ENCODE peak calls at places on chromosomes 2 and 18, in eight cellular contexts. R is SJSA1, K is breast epithelium, N is GM23338, T is Peyer's patch, Q is GM23248, B is left ventricle myocardium inferior, O is suprapubic skin. L is an unnamed sample.
A peak's percentile ranks its signal among the peaks of the same experiment; 100 is the strongest.

GRCh38 chr2:10889741-10890215 is 22.0 kb upstream of the KCNF1 start:
- DNase-seq in R (no peak), K (no peak), N (no peak), T (no peak), Q (peak; percentile 44), B (no peak), O (peak; percentile 69), L (no peak)

GRCh38 chr18:79217979-79218604 is 148.9 kb downstream of the ATP9B start:
- DNase-seq in R (no peak), K (no peak), N (no peak), T (no peak), Q (no peak), B (no peak), O (no peak), L (peak; percentile 54)

GRCh38 chr2:167803449-167803988 is 443.9 kb downstream of the STK39 start:
- DNase-seq in R (no peak), K (no peak), N (no peak), T (no peak), Q (no peak), B (no peak), O (no peak), L (no peak)

GRCh38 chr2:148031152-148031551 is 10.3 kb downstream of the MBD5 start:
- DNase-seq in R (no peak), K (no peak), N (no peak), T (no peak), Q (no peak), B (no peak), O (no peak), L (no peak)

GRCh38 chr18:48675912-48676311 is 137.1 kb downstream of the CTIF start:
- DNase-seq in R (no peak), K (no peak), N (no peak), T (no peak), Q (no peak), B (no peak), O (peak; percentile 40), L (peak; percentile 30)

GRCh38 chr2:241540766-241541561 is 17.6 kb upstream of the BOK start:
- DNase-seq in R (peak; percentile 73), K (peak; percentile 46), N (peak; percentile 90), T (peak; percentile 31), Q (peak; percentile 64), B (peak; percentile 46), O (no peak), L (peak; percentile 85)

GRCh38 chr2:145018502-145018901 is 498.6 kb upstream of the ZEB2 start:
- DNase-seq in R (no peak), K (no peak), N (no peak), T (no peak), Q (no peak), B (no peak), O (no peak), L (no peak)

GRCh38 chr18:25805323-25805722 is 285.1 kb downstream of the SS18 start:
- DNase-seq in R (no peak), K (no peak), N (no peak), T (no peak), Q (peak; percentile 98), B (no peak), O (no peak), L (no peak)

GRCh38 chr2:70709275-70709674 is 58.7 kb downstream of the ADD2 start:
- DNase-seq in R (no peak), K (no peak), N (no peak), T (no peak), Q (peak; percentile 15), B (no peak), O (no peak), L (no peak)

GRCh38 chr2:68709421-68709911 is 25.1 kb upstream of the ARHGAP25 start:
- DNase-seq in R (no peak), K (no peak), N (peak; percentile 86), T (no peak), Q (peak; percentile 68), B (no peak), O (no peak), L (no peak)

GRCh38 chr2:238921681-238922319 is 73.9 kb downstream of the TWIST2 start:
- DNase-seq in R (no peak), K (no peak), N (no peak), T (no peak), Q (no peak), B (no peak), O (peak; percentile 54), L (no peak)

GRCh38 chr2:12688898-12689297 is 27.8 kb upstream of the TRIB2 start:
- DNase-seq in R (no peak), K (no peak), N (no peak), T (no peak), Q (no peak), B (no peak), O (no peak), L (no peak)

GRCh38 chr2:168997794-168998193 is 33.3 kb downstream of the ABCB11 start:
- DNase-seq in R (no peak), K (no peak), N (no peak), T (no peak), Q (no peak), B (no peak), O (no peak), L (no peak)

GRCh38 chr2:46644690-46645385 is 165.5 kb downstream of the TMEM247 start:
- DNase-seq in R (no peak), K (no peak), N (no peak), T (no peak), Q (no peak), B (no peak), O (no peak), L (no peak)

GRCh38 chr2:98637401-98638144 is 29.2 kb downstream of the UNC50 start:
- DNase-seq in R (no peak), K (no peak), N (no peak), T (peak; percentile 44), Q (no peak), B (no peak), O (no peak), L (no peak)

GRCh38 chr2:46411245-46411641 is 68.1 kb upstream of the TMEM247 start:
- DNase-seq in R (no peak), K (no peak), N (no peak), T (no peak), Q (no peak), B (no peak), O (no peak), L (no peak)

GRCh38 chr2:23478087-23478932 is 93.3 kb downstream of the KLHL29 start:
- DNase-seq in R (no peak), K (no peak), N (peak; percentile 62), T (no peak), Q (no peak), B (no peak), O (no peak), L (no peak)

GRCh38 chr2:153101187-153101586 is 377.4 kb downstream of the RPRM start:
- DNase-seq in R (no peak), K (no peak), N (no peak), T (no peak), Q (no peak), B (no peak), O (no peak), L (no peak)

GRCh38 chr2:158457826-158458616 is 1.3 kb downstream of the PKP4 start:
- DNase-seq in R (peak; percentile 90), K (peak; percentile 81), N (peak; percentile 97), T (peak; percentile 56), Q (peak; percentile 80), B (peak; percentile 72), O (peak; percentile 85), L (peak; percentile 75)

GRCh38 chr2:120867290-120868231 is 131.9 kb downstream of the GLI2 start:
- DNase-seq in R (peak; percentile 90), K (peak; percentile 46), N (peak; percentile 65), T (peak; percentile 24), Q (peak; percentile 97), B (peak; percentile 76), O (peak; percentile 90), L (peak; percentile 89)
- H3K27ac ChIP-seq in R (peak overlapping the region; percentile 67), K (peak overlapping the region; percentile 76), N (peak overlapping the region; percentile 66), T (peak overlapping the region; percentile 77), Q (peak overlapping the region; percentile 86), B (peak overlapping the region; percentile 88), O (peak overlapping the region; percentile 56), L (peak overlapping the region; percentile 54)

GRCh38 chr2:117179405-117179804 is 635.1 kb upstream of the DDX18 start:
- DNase-seq in R (no peak), K (no peak), N (no peak), T (no peak), Q (no peak), B (no peak), O (no peak), L (no peak)
- H3K4me1 ChIP-seq in R (no peaks in the 10 kb centered on the region), K (no peaks in the 10 kb centered on the region), N (no peaks in the 10 kb centered on the region), T (no peaks in the 10 kb centered on the region), Q (no peaks in the 10 kb centered on the region), B (no peaks in the 10 kb centered on the region), O (no peaks in the 10 kb centered on the region), L (no peaks in the 10 kb centered on the region)

DNA sequence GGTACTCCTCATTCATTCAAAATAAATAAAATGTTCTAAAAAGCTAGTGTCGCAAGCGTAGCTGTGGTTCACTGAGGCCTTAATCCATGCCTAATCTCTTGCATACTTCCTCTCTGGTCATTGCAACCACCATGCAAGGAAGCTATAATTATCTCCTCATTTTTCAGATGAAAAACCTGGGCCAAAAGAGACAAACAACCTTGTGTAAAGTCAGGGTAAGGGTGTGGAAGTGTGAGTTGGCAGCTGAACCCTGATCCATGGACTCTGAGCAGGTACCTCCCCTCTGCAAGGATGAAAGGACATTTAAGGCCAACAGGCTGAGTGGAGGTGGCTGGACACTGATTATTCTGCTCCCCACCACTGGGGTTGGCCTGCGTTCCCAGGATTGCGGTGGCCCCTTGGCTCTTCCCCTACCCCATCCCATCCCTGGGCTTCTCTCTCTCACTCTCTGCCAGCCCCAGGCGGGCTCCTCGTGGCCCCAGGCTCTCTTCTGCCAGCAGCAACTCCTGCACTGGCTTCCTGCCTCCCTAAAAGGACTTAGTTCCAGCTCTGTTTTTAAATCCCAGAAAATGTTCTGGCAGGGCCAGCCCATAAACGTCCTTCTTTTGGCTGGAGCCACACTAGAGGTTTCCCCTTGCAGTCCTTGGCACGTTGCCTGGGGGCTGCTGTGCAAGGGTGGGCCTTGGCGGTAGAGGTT is 72.0 kb upstream of the AFF3 start:
- DNase-seq in R (no peak), K (no peak), N (no peak), T (no peak), Q (no peak), B (peak; percentile 36), O (no peak), L (no peak)
- H3K27ac ChIP-seq in R (no peak overlapping the region), K (peak overlapping the region; percentile 48), N (no peak overlapping the region), T (peak overlapping the region; percentile 92), Q (no peak overlapping the region), B (peak overlapping the region; percentile 80), O (no peak overlapping the region), L (peak overlapping the region; percentile 91)

DNA sequence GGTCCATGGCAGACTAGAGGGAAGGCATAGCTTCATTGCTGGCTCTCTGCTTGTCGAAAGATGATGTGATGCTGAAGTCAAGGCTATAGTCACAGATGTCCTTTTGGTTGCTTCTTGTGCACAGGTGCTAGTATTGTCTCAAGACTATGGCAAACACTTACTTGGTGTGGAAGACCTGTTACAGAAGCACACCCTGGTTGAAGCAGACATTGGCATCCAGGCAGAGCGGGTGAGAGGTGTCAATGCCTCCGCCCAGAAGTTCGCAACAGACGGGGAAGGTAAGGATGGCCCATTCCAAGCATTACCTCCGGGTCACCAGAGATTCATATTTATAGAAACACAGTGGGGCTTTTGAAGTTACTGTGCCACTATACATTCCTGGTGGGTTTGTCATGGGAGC is 95.5 kb upstream of the EML6 start:
- DNase-seq in R (no peak), K (no peak), N (no peak), T (no peak), Q (no peak), B (no peak), O (no peak), L (no peak)
- H3K4me1 ChIP-seq in R (peaks cover 37% of the 10 kb centered on the region), K (no peaks in the 10 kb centered on the region), N (no peaks in the 10 kb centered on the region), T (no peaks in the 10 kb centered on the region), Q (peaks cover under 1% of the 10 kb centered on the region), B (peaks cover 96% of the 10 kb centered on the region), O (no peaks in the 10 kb centered on the region), L (peaks cover 26% of the 10 kb centered on the region)

GRCh38 chr2:110997646-110998045 is 123.1 kb upstream of the BCL2L11 start:
- DNase-seq in R (no peak), K (no peak), N (peak; percentile 14), T (no peak), Q (no peak), B (no peak), O (no peak), L (no peak)
- H3K27ac ChIP-seq in R (no peak overlapping the region), K (no peak overlapping the region), N (no peak overlapping the region), T (no peak overlapping the region), Q (no peak overlapping the region), B (no peak overlapping the region), O (no peak overlapping the region), L (no peak overlapping the region)